ENCODE peak calls at places on chromosomes 11 and 22, in four cellular contexts. T is heart left ventricle, F is prostate gland, Z is body of pancreas. O is an unnamed sample.

GRCh38 chr11:124897681-124898680 is at the start of gene ROBO4:
- DNase-seq in F (no peak), Z (no peak), T (peak; percentile 84), O (peak; percentile 47)

GRCh38 chr11:119976805-119977583 is 160.9 kb downstream of the TRIM29 start:
- DNase-seq in T (no peak), Z (no peak), F (no peak), O (no peak)

GRCh38 chr22:19929586-19930302 is 11.8 kb upstream of the COMT start:
- DNase-seq in T (no peak), Z (no peak), F (no peak), O (no peak)

GRCh38 chr11:64289011-64289564 is 2.0 kb upstream of the KCNK4 start:
- DNase-seq in T (no peak), Z (no peak), F (no peak), O (no peak)

GRCh38 chr11:104918113-104918824 is 20.0 kb upstream of the CASP12 start:
- DNase-seq in Z (no peak), T (no peak), F (no peak), O (no peak)

GRCh38 chr22:23787910-23788309 is 1.1 kb downstream of the SMARCB1 start:
- DNase-seq in F (no peak), T (no peak), Z (no peak), O (no peak)

GRCh38 chr22:46806789-46807188 is 44.3 kb downstream of the TBC1D22A start:
- DNase-seq in F (no peak), Z (no peak), T (no peak), O (no peak)

GRCh38 chr11:6319879-6320410 is 356 bp downstream of the CAVIN3 start:
- DNase-seq in T (peak; percentile 97), F (peak; percentile 56), Z (peak; percentile 86), O (peak; percentile 90)

GRCh38 chr11:109697140-109697843 is 275.3 kb downstream of the C11orf87 start:
- DNase-seq in T (no peak), Z (no peak), F (no peak), O (no peak)

GRCh38 chr22:17576475-17576874 is 13.2 kb downstream of the SLC25A18 start:
- DNase-seq in F (no peak), T (no peak), Z (no peak), O (no peak)

GRCh38 chr11:117833401-117833891 is 8.9 kb upstream of the FXYD2 start:
- DNase-seq in Z (peak; percentile 91), T (peak; percentile 50), F (peak; percentile 70), O (peak; percentile 81)

GRCh38 chr11:113014262-113014661 is 53.0 kb downstream of the NCAM1 start:
- DNase-seq in Z (no peak), T (no peak), F (no peak), O (no peak)

GRCh38 chr11:62553839-62554361 is 7.3 kb upstream of the AHNAK start:
- DNase-seq in F (no peak), T (no peak), Z (no peak), O (no peak)

GRCh38 chr11:120184946-120185677 is 25.7 kb upstream of the OAF start:
- DNase-seq in F (no peak), T (peak; percentile 88), Z (peak; percentile 83), O (no peak)

GRCh38 chr11:45870706-45871105 is 14.7 kb upstream of the MAPK8IP1 start:
- DNase-seq in Z (no peak), T (peak; percentile 9), F (no peak), O (no peak)
- H3K27ac ChIP-seq in Z (no peak overlapping the region), T (no peak overlapping the region), F (no peak overlapping the region), O (no peak overlapping the region)

GRCh38 chr11:76789443-76789719 is 6.2 kb downstream of the TSKU start:
- DNase-seq in T (peak; percentile 2), F (no peak), Z (no peak), O (no peak)
- H3K4me1 ChIP-seq in T (peaks cover 20% of the 10 kb centered on the region), F (peaks cover 13% of the 10 kb centered on the region), Z (peaks cover 73% of the 10 kb centered on the region), O (peaks cover 23% of the 10 kb centered on the region)

GRCh38 chr11:111370270-111370901 is 8.7 kb downstream of the POU2AF1 start:
- DNase-seq in Z (no peak), F (no peak), T (no peak), O (no peak)
- TF ChIP-seq POLR2A in Z (no peak), F (no peak), T (no peak), O (no peak)

GRCh38 chr11:28939381-28939780 is 831.2 kb downstream of the METTL15 start:
- DNase-seq in T (no peak), F (no peak), Z (no peak), O (no peak)
- H3K27ac ChIP-seq in T (no peak overlapping the region), F (no peak overlapping the region), Z (no peak overlapping the region), O (no peak overlapping the region)

DNA sequence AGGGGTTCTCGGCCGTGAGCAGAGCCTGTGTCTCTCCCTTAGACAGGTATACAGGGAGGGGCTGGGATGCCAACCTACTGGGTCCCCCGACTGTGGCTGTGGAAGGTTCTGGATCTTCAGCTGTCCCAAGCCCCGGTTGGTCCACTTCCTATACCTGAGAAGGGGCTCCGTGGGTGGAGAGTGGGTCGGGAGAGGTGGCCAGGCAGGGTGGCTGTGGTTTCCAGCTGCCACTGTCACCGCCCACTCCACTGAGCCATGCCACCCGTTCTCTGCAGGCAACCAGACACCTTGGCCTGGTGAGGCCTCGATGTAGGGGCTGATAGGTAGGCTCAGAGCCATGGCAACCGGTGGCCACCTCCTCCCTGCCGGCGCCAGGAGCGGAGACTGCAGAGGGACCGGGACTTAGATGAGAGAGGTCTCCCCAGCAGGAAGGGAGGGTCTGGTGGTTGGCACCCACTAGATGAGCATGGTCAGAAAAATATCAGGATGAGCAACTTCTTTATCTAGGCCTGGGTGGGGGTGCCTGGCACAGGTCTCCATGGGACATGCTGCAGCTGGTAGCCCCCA is 53.8 kb downstream of the TRIOBP start:
- DNase-seq in Z (no peak), T (no peak), F (no peak), O (no peak)
- H3K4me1 ChIP-seq in Z (peaks cover 73% of the 10 kb centered on the region), T (peaks cover 64% of the 10 kb centered on the region), F (peaks cover 44% of the 10 kb centered on the region), O (peaks cover 86% of the 10 kb centered on the region)

DNA sequence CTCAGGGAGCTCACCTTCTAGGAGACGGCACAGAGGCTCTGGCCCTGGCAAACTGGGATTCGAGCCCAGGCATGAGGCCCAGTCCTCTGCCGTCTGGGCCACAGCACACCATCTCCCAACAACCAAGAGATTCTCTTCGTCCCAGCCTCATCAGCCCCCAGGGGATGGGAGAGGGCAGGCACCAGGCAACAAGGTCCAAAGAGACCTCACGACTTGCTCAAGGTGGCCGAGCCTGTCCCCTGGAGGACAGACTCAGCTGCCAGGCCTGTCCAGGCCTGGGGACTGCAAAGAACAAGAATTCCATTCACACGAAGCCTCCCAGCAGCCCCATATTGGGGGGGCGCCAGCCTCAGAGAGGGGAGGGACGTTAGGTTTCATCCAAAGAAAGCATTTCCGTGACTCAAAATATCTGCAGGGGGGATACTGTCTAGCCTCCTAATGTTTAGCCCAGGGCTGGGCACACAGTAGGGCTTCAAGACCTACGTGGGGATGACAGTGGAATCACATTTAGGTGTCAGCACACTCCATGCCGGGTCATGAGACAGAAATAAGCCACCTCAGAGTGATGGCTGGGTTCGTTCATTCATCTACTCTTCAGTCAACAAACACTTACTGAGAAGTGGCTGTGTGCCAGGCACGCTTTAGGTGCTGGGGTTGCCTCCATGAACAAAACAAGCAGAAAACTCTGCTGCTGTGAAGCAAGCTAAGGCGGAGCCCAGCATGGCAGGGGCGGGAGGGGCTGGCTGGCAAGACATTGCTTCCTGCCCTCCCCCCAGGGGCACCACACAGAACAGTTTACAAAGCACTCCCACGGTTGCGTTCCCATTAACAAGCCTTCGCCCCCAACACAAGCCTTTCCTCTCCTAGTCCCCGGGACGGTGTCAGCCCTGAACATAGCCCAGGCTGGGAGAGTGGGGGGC is 1.2 kb downstream of the CARNS1 start:
- DNase-seq in Z (no peak), F (peak; percentile 44), T (no peak), O (peak; percentile 61)
- TF ChIP-seq POLR2A in Z (no peak), F (no peak), T (no peak), O (no peak)

DNA sequence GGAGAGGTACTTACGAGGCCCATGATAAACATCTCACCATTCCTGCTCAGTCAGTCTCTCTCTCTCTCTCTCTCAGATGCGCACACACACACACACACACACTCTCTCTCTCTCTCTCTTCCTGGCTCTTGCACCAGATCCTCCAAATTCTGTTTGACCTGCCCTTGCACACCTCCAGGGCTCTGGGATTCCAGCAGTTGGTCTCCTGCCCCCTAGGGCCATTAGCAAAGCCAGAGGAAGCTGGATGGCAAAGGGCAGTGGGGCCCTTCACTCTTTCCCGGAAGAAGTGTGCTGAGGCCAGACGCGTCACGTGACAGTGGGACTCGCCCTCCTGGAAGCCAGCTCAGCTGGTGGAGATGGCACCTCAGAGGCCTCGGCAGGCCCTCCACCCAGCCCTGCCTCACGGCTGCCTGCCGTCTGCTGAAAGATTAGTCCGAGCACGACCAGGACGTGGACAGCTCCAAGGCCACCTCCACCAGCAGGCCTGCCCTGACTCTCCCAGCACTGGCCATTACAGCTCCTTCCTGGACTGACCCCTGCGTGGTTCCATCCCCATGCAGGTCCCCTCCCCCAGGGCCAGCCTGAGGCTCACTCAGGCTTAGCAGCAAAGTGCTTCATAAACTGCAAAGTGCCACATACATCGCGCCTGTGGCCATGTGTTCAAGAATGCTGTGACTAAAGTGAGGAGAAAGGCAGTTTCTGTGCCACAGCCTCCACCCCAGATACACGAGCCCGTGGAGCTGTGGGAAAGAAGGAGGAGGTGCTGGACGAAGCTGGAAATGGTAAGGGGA is 3.7 kb downstream of the PDGFB start:
- DNase-seq in Z (peak; percentile 64), F (peak; percentile 83), T (peak; percentile 74), O (peak; percentile 77)
- H3K27ac ChIP-seq in Z (peak overlapping the region; percentile 68), F (peak overlapping the region; percentile 88), T (peak overlapping the region; percentile 97), O (peak overlapping the region; percentile 73)